ENCODE peak calls at places on chromosomes 13 and 19, in ten cellular contexts. H is CD4-positive, alpha-beta T cell; K is GM12865; Q is stomach; C is lung; S is coronary artery; R is transverse colon; O is fibroblast of mammary gland; N is right atrium auricular region; U is neural crest cell. X is an unnamed sample.

GRCh38 chr13:54092686-54093085 is 1064.1 kb downstream of the OLFM4 start:
- DNase-seq in H (no peak), K (peak), Q (no peak), C (no peak), S (no peak), R (no peak), O (no peak), N (no peak), U (no peak), X (no peak)

GRCh38 chr19:46176116-46176860 is 28.2 kb downstream of the IGFL2 start:
- DNase-seq in H (no peak), K (no peak), Q (no peak), C (no peak), S (no peak), R (no peak), O (no peak), N (no peak), U (no peak), X (no peak)

GRCh38 chr19:34816708-34817107 is 43.7 kb upstream of the ZNF599 start:
- DNase-seq in H (no peak), K (no peak), Q (no peak), C (no peak), S (no peak), R (no peak), O (no peak), N (no peak), U (no peak), X (no peak)

GRCh38 chr13:45047394-45048328 is 58.3 kb downstream of the GPALPP1 start:
- DNase-seq in H (peak), K (peak), Q (peak), C (peak), S (no peak), R (peak), O (peak), N (peak), U (peak), X (peak)

GRCh38 chr19:47112166-47112663 is 1.4 kb downstream of the ZC3H4 start:
- DNase-seq in H (peak), K (peak), Q (peak), C (peak), S (peak), R (peak), O (peak), N (peak), U (peak), X (peak)

GRCh38 chr13:52617070-52618060 is 24.9 kb upstream of the HNRNPA1L2 start:
- DNase-seq in H (peak), K (peak), Q (peak), C (peak), S (peak), R (peak), O (peak), N (peak), U (peak), X (peak)

GRCh38 chr13:109336730-109337129 is 449.7 kb downstream of the IRS2 start:
- DNase-seq in H (no peak), K (no peak), Q (no peak), C (no peak), S (no peak), R (no peak), O (peak), N (no peak), U (no peak), X (peak)

GRCh38 chr13:93260591-93260990 is 34.0 kb downstream of the GPC6 start:
- DNase-seq in H (no peak), K (no peak), Q (no peak), C (no peak), S (no peak), R (no peak), O (peak), N (no peak), U (no peak), X (peak)

GRCh38 chr13:27613623-27614022 is 6.7 kb downstream of the LNX2 start:
- DNase-seq in H (no peak), K (no peak), Q (no peak), C (no peak), S (no peak), R (no peak), O (no peak), N (no peak), U (no peak), X (no peak)

GRCh38 chr19:13097331-13098258 is 5.1 kb downstream of the LYL1 start:
- DNase-seq in H (no peak), K (no peak), Q (no peak), C (no peak), S (no peak), R (no peak), O (no peak), N (no peak), U (no peak), X (no peak)

GRCh38 chr13:20960663-20961309 is 58.2 kb upstream of the XPO4 start:
- DNase-seq in H (no peak), K (no peak), Q (no peak), C (no peak), S (no peak), R (peak), O (no peak), N (no peak), U (no peak), X (no peak)

GRCh38 chr13:110400786-110401533 is 93.9 kb downstream of the COL4A2 start:
- DNase-seq in H (no peak), K (no peak), Q (no peak), C (no peak), S (no peak), R (no peak), O (peak), N (no peak), U (no peak), X (peak)

GRCh38 chr13:48979892-48980291 is 4.2 kb downstream of the FNDC3A start:
- DNase-seq in H (no peak), K (peak), Q (no peak), C (no peak), S (no peak), R (no peak), O (no peak), N (no peak), U (no peak), X (no peak)

GRCh38 chr13:102198418-102199322 is 203.2 kb downstream of the FGF14 start:
- DNase-seq in H (no peak), K (no peak), Q (no peak), C (no peak), S (no peak), R (no peak), O (peak), N (no peak), U (no peak), X (peak)

GRCh38 chr19:27974082-27974513 is 1238.9 kb downstream of the UQCRFS1 start:
- DNase-seq in H (no peak), K (peak), Q (peak), C (no peak), S (no peak), R (peak), O (peak), N (no peak), U (peak), X (peak)

GRCh38 chr19:35533822-35534521 is 716 bp downstream of the GAPDHS start:
- DNase-seq in H (peak), K (peak), Q (peak), C (no peak), S (no peak), R (peak), O (peak), N (no peak), U (no peak), X (no peak)

GRCh38 chr19:20078696-20079095 is 896 bp downstream of the ZNF90 start:
- DNase-seq in H (no peak), K (no peak), Q (no peak), C (peak), S (no peak), R (peak), O (peak), N (no peak), U (peak), X (peak)

GRCh38 chr13:108609353-108609752 is 20.1 kb upstream of the MYO16 start:
- DNase-seq in H (no peak), K (peak), Q (no peak), C (no peak), S (no peak), R (no peak), O (peak), N (no peak), U (no peak), X (peak)

GRCh38 chr13:71513414-71514063 is 353.5 kb downstream of the DACH1 start:
- DNase-seq in H (no peak), K (no peak), Q (no peak), C (no peak), S (no peak), R (no peak), O (no peak), N (no peak), U (no peak), X (no peak)

GRCh38 chr19:46617566-46618079 is 7.3 kb downstream of the PTGIR start:
- DNase-seq in H (no peak), K (no peak), Q (no peak), C (no peak), S (no peak), R (no peak), O (no peak), N (no peak), U (no peak), X (no peak)

GRCh38 chr19:52142001-52142595 is 2.4 kb upstream of the ZNF616 start:
- DNase-seq in H (no peak), K (no peak), Q (no peak), C (no peak), S (no peak), R (no peak), O (no peak), N (no peak), U (no peak), X (no peak)

GRCh38 chr13:94464771-94465170 is 14.7 kb downstream of the DCT start:
- DNase-seq in H (no peak), K (no peak), Q (no peak), C (no peak), S (no peak), R (no peak), O (peak), N (no peak), U (no peak), X (no peak)

GRCh38 chr19:49061445-49061844 is 3.2 kb downstream of the NTF4 start:
- DNase-seq in H (no peak), K (peak), Q (no peak), C (no peak), S (no peak), R (no peak), O (no peak), N (no peak), U (no peak), X (no peak)

GRCh38 chr19:23273594-23274412 is 23.6 kb upstream of the ZNF724 start:
- DNase-seq in H (peak), K (peak), Q (peak), C (peak), S (peak), R (peak), O (peak), N (peak), U (peak), X (peak)

GRCh38 chr19:10773969-10774368 is 56.1 kb downstream of the DNM2 start:
- DNase-seq in H (no peak), K (peak), Q (no peak), C (no peak), S (no peak), R (no peak), O (no peak), N (no peak), U (no peak), X (no peak)

GRCh38 chr19:48780684-48781391 is 25.5 kb downstream of the FGF21 start:
- DNase-seq in H (no peak), K (peak), Q (peak), C (no peak), S (no peak), R (no peak), O (peak), N (peak), U (no peak), X (peak)

GRCh38 chr19:33193269-33193863 is 764 bp upstream of the LRP3 start:
- DNase-seq in H (no peak), K (no peak), Q (no peak), C (no peak), S (no peak), R (no peak), O (no peak), N (no peak), U (no peak), X (no peak)

GRCh38 chr13:52003551-52003950 is 7.7 kb downstream of the ATP7B start:
- DNase-seq in H (no peak), K (no peak), Q (no peak), C (no peak), S (no peak), R (peak), O (no peak), N (no peak), U (no peak), X (no peak)

GRCh38 chr19:58154287-58154678 is 3.7 kb upstream of the ZNF329 start:
- DNase-seq in H (no peak), K (no peak), Q (peak), C (peak), S (peak), R (peak), O (peak), N (peak), U (peak), X (peak)

GRCh38 chr19:43699506-43700367 is 16.1 kb upstream of the IRGC start:
- DNase-seq in H (no peak), K (no peak), Q (peak), C (no peak), S (no peak), R (peak), O (peak), N (no peak), U (peak), X (peak)

GRCh38 chr13:41007359-41008118 is 11.6 kb downstream of the ELF1 start:
- DNase-seq in H (no peak), K (peak), Q (no peak), C (no peak), S (no peak), R (no peak), O (no peak), N (no peak), U (no peak), X (peak)

GRCh38 chr13:21925720-21926119 is 254.8 kb downstream of the FGF9 start:
- DNase-seq in H (no peak), K (no peak), Q (no peak), C (no peak), S (no peak), R (no peak), O (no peak), N (no peak), U (no peak), X (no peak)

GRCh38 chr19:28307460-28307859 is 905.5 kb downstream of the UQCRFS1 start:
- DNase-seq in H (no peak), K (no peak), Q (no peak), C (no peak), S (no peak), R (no peak), O (peak), N (no peak), U (no peak), X (no peak)

GRCh38 chr19:13865578-13866462 is 11.1 kb upstream of the NANOS3 start:
- DNase-seq in H (no peak), K (no peak), Q (no peak), C (no peak), S (no peak), R (no peak), O (no peak), N (no peak), U (no peak), X (no peak)

GRCh38 chr19:33780746-33781145 is 15.9 kb upstream of the KCTD15 start:
- DNase-seq in H (no peak), K (no peak), Q (no peak), C (no peak), S (no peak), R (no peak), O (no peak), N (no peak), U (no peak), X (peak)

GRCh38 chr13:20461481-20461859 is 64.2 kb downstream of the CRYL1 start:
- DNase-seq in H (no peak), K (no peak), Q (no peak), C (no peak), S (no peak), R (no peak), O (peak), N (no peak), U (no peak), X (peak)

GRCh38 chr13:99269627-99270252 is 11.6 kb upstream of the GPR18 start:
- DNase-seq in H (peak), K (peak), Q (no peak), C (no peak), S (no peak), R (no peak), O (peak), N (no peak), U (no peak), X (peak)

GRCh38 chr13:73715910-73716257 is 418.3 kb downstream of the KLF12 start:
- DNase-seq in H (no peak), K (no peak), Q (no peak), C (no peak), S (no peak), R (no peak), O (no peak), N (no peak), U (no peak), X (peak)

GRCh38 chr13:41291246-41291645 is 19.8 kb upstream of the NAA16 start:
- DNase-seq in H (no peak), K (no peak), Q (no peak), C (no peak), S (no peak), R (no peak), O (no peak), N (no peak), U (no peak), X (no peak)

DNA sequence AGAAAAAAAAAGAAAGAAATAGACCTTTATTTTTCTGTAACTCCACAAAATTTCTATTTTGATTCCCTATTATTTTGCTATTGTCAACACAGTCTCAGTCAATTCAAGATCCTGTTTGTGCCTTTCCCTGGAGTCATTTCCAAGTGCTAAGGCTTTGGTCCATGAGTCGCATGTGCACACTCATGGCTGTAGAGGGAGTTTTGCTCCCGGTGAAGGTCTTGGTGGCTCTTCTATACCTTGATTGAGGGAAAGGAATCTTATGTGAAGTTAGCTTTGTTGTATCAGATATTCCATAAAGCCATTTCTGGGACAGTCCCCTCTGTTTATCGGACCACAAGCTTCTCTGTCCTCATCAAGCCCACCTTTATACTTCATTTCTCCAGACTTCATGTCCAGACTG is 58.7 kb upstream of the ALOX5AP start:
- DNase-seq in H (no peak), K (no peak), Q (no peak), C (no peak), S (no peak), R (no peak), O (peak), N (no peak), U (no peak), X (peak)
- TF ChIP-seq CTCF in H (no peak), K (no peak), Q (no peak), C (no peak), S (no peak), R (no peak), O (peak), N (no peak), U (peak), X (peak)

DNA sequence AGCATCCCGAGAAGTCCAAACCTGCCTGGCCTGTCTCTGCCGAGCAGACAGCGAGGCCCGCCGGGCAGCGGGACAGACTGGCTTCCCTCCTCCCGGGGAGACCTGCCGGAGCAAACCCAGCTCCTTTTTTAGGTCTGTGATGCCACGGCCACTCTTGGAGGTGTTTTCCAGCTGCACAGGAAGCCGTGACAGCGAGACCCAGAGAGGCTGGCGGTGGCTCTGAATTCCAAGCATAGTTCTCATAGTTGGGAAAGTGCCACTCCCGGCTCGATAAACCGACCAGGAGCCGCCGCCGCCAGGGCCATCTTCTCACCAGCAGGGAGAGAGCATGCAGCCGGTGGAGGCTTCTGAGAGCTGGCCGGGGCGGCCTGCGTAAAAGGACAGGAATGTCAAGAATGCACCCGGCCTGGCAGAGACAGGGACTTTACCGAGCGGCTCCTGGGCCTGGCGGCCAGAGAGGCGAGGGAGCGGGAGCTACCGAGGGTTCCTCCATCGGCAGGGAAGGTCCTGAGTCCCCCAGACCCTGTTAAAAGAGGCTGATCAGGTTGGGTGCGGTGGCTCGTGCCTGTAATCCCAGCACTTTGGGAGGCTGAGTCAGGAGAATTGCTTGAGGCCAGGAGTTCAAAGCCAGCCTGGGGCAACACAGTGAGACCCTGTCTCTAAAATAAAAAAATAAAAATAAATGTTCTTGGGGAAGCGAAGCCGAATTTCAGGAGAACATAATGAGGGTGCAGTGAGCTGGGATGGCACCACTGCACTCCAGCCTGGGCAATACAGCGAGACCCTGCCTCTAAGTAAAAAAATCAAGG is 64.9 kb downstream of the GADD45B start:
- DNase-seq in H (no peak), K (no peak), Q (peak), C (peak), S (peak), R (peak), O (peak), N (peak), U (peak), X (peak)
- TF ChIP-seq CTCF in H (no peak), K (no peak), Q (peak), C (no peak), S (no peak), R (peak), O (no peak), N (no peak), U (peak), X (peak)

GRCh38 chr13:39603424-39603947 is 493 bp upstream of the LHFPL6 start:
- DNase-seq in H (no peak), K (peak), Q (no peak), C (peak), S (no peak), R (peak), O (peak), N (no peak), U (peak), X (peak)

GRCh38 chr13:39604736-39605135 is 1.7 kb upstream of the LHFPL6 start:
- DNase-seq in H (no peak), K (no peak), Q (no peak), C (no peak), S (no peak), R (no peak), O (no peak), N (no peak), U (no peak), X (no peak)

GRCh38 chr13:39601636-39602035 is 1.4 kb downstream of the LHFPL6 start:
- DNase-seq in H (no peak), K (no peak), Q (no peak), C (no peak), S (no peak), R (no peak), O (no peak), N (no peak), U (no peak), X (no peak)

GRCh38 chr13:39602277-39602613 is 748 bp downstream of the LHFPL6 start:
- DNase-seq in H (no peak), K (peak), Q (no peak), C (no peak), S (no peak), R (no peak), O (peak), N (no peak), U (no peak), X (no peak)

GRCh38 chr13:39602614-39603366 is at the start of gene LHFPL6:
- DNase-seq in H (peak), K (peak), Q (peak), C (peak), S (peak), R (peak), O (peak), N (peak), U (peak), X (peak)
- TF ChIP-seq CTCF in H (no peak), K (peak), Q (no peak), C (no peak), S (peak), R (no peak), O (peak), N (peak), U (peak), X (peak)

GRCh38 chr19:1615156-1615765 is 10.0 kb upstream of the UQCR11 start:
- DNase-seq in H (no peak), K (no peak), Q (no peak), C (no peak), S (no peak), R (no peak), O (no peak), N (no peak), U (no peak), X (no peak)
- TF ChIP-seq CTCF in H (no peak), K (no peak), Q (no peak), C (no peak), S (no peak), R (no peak), O (no peak), N (no peak), U (no peak), X (no peak)